ENCODE peak calls at places on chromosome 22, in five cellular contexts. D, N, X, Z and S are unnamed samples.

GRCh38 chr22:24322522-24322921 is 51.9 kb downstream of the SPECC1L start:
- DNase-seq in N (no peak), Z (no peak), D (no peak), X (no peak), S (no peak)

GRCh38 chr22:31141551-31141950 is 1.2 kb upstream of the PLA2G3 start:
- DNase-seq in D (no peak), N (no peak), Z (no peak), X (no peak), S (no peak)

GRCh38 chr22:20577045-20577444 is 69.6 kb downstream of the MED15 start:
- DNase-seq in X (no peak), Z (no peak), D (no peak), N (no peak), S (no peak)

GRCh38 chr22:18731075-18731666 is 119.5 kb upstream of the RIMBP3 start:
- DNase-seq in D (no peak), X (no peak), N (no peak), Z (no peak), S (no peak)

GRCh38 chr22:38041760-38042584 is 15.2 kb upstream of the PICK1 start:
- DNase-seq in N (no peak), Z (no peak), X (no peak), D (peak), S (no peak)

GRCh38 chr22:33579448-33580093 is 340.7 kb downstream of the LARGE1 start:
- DNase-seq in D (peak), Z (peak), X (no peak), N (peak), S (peak)

GRCh38 chr22:30902496-30903357 is 65.8 kb downstream of the MORC2 start:
- DNase-seq in D (no peak), Z (no peak), N (no peak), X (no peak), S (no peak)

GRCh38 chr22:45581549-45582080 is 78.9 kb downstream of the FBLN1 start:
- DNase-seq in D (no peak), Z (no peak), X (no peak), N (no peak), S (no peak)

GRCh38 chr22:49873228-49873940 is 19.7 kb downstream of the ZBED4 start:
- DNase-seq in Z (no peak), D (no peak), N (no peak), X (no peak), S (no peak)

GRCh38 chr22:36764060-36764459 is 11.9 kb downstream of the IFT27 start:
- DNase-seq in Z (peak), X (no peak), N (no peak), D (no peak), S (peak)

GRCh38 chr22:27463121-27463520 is 338.4 kb downstream of the MN1 start:
- DNase-seq in X (no peak), D (no peak), Z (no peak), N (no peak), S (no peak)

GRCh38 chr22:37709445-37709765 is 12.6 kb downstream of the TRIOBP start:
- DNase-seq in Z (no peak), D (no peak), N (no peak), X (no peak), S (no peak)

GRCh38 chr22:27718186-27719032 is 83.1 kb downstream of the MN1 start:
- DNase-seq in N (peak), X (no peak), Z (peak), D (no peak), S (peak)

GRCh38 chr22:40128989-40129388 is 48.7 kb upstream of the TNRC6B start:
- DNase-seq in D (peak), Z (no peak), X (no peak), N (no peak), S (no peak)

GRCh38 chr22:48756146-48757111 is 1071.2 kb downstream of the BRD1 start:
- DNase-seq in Z (no peak), X (no peak), N (no peak), D (no peak), S (no peak)

GRCh38 chr22:38397189-38398097 is 57.6 kb downstream of the KCNJ4 start:
- DNase-seq in Z (peak), N (peak), X (no peak), D (peak), S (peak)

GRCh38 chr22:29031236-29031982 is 30.2 kb downstream of the C22orf31 start:
- DNase-seq in X (no peak), Z (peak), N (peak), D (no peak), S (peak)

GRCh38 chr22:19497245-19497644 is 17.5 kb downstream of the CDC45 start:
- DNase-seq in N (peak), X (no peak), D (no peak), Z (peak), S (peak)

GRCh38 chr22:32806296-32806695 is 4.8 kb downstream of the TIMP3 start:
- DNase-seq in X (no peak), Z (no peak), N (no peak), D (no peak), S (no peak)

GRCh38 chr22:27195104-27195503 is 537.7 kb downstream of the MIAT start:
- DNase-seq in D (no peak), Z (no peak), N (peak), X (no peak), S (no peak)

GRCh38 chr22:18113680-18114394 is 3.2 kb downstream of the TUBA8 start:
- DNase-seq in Z (no peak), D (peak), N (no peak), X (no peak), S (no peak)

GRCh38 chr22:21850660-21851059 is 16.8 kb downstream of the MAPK1 start:
- DNase-seq in X (no peak), N (no peak), D (no peak), Z (no peak), S (no peak)

GRCh38 chr22:44658371-44658953 is 43.5 kb upstream of the PRR5 start:
- DNase-seq in X (no peak), D (no peak), N (peak), Z (no peak), S (no peak)

GRCh38 chr22:36867695-36868094 is 6.9 kb downstream of the NCF4 start:
- DNase-seq in X (no peak), Z (no peak), D (no peak), N (no peak), S (no peak)

GRCh38 chr22:24728790-24729637 is 45.5 kb downstream of the PIWIL3 start:
- DNase-seq in D (peak), N (peak), Z (no peak), X (no peak), S (no peak)

GRCh38 chr22:43038325-43038724 is 23.4 kb upstream of the PACSIN2 start:
- DNase-seq in Z (peak), D (no peak), N (no peak), X (no peak), S (no peak)

GRCh38 chr22:30046716-30047363 is 33.4 kb upstream of the HORMAD2 start:
- DNase-seq in X (no peak), Z (no peak), N (no peak), D (no peak), S (no peak)

GRCh38 chr22:38935023-38935422 is 22.4 kb upstream of the APOBEC3A start:
- DNase-seq in Z (peak), N (no peak), D (no peak), X (no peak), S (no peak)

GRCh38 chr22:21778705-21779363 is 43.2 kb upstream of the YPEL1 start:
- DNase-seq in Z (peak), D (no peak), X (no peak), N (peak), S (no peak)

GRCh38 chr22:29632672-29633071 is 29.2 kb downstream of the NF2 start:
- DNase-seq in D (no peak), Z (peak), N (no peak), X (no peak), S (no peak)

GRCh38 chr22:29147241-29147919 is 58.3 kb upstream of the EMID1 start:
- DNase-seq in N (no peak), Z (no peak), D (no peak), X (no peak), S (no peak)